ENCODE peak calls at places on chromosomes 2 and 18, in nine cellular contexts. S is GM23338, H is Panc1, P is NCI-H1048, T is mesenteric fat pad, I is frontal cortex, G is gastrocnemius medialis, Q is KBM-7, X is neural progenitor cell. M is an unnamed sample.

GRCh38 chr2:177553176-177553909 is 160.8 kb downstream of the AGPS start:
- DNase-seq in P (no peak), X (no peak), I (no peak), Q (no peak), G (no peak), S (peak; percentile 16), T (no peak), H (no peak), M (no peak)

GRCh38 chr2:240358080-240358479 is 77.4 kb upstream of the GPC1 start:
- DNase-seq in S (no peak), Q (no peak), H (no peak), T (no peak), I (no peak), G (peak; percentile 1), X (no peak), P (no peak), M (no peak)

GRCh38 chr2:174729797-174730529 is 34.3 kb downstream of the CHRNA1 start:
- DNase-seq in Q (no peak), G (no peak), P (no peak), I (no peak), T (no peak), X (peak; percentile 58), S (peak; percentile 74), H (no peak), M (no peak)

GRCh38 chr2:161090401-161090800 is 69.8 kb upstream of the TANK start:
- DNase-seq in I (no peak), H (no peak), X (no peak), T (no peak), S (no peak), Q (peak; percentile 26), G (no peak), P (no peak), M (no peak)

GRCh38 chr2:64972856-64973255 is 16.3 kb upstream of the SLC1A4 start:
- DNase-seq in I (no peak), S (no peak), Q (no peak), X (no peak), H (no peak), T (no peak), G (no peak), P (no peak), M (no peak)

GRCh38 chr2:28401-28975 is 17.8 kb downstream of the FAM110C start:
- DNase-seq in Q (no peak), G (no peak), S (no peak), X (no peak), H (no peak), I (no peak), P (no peak), T (no peak), M (no peak)

GRCh38 chr2:144015655-144016245 is 504.2 kb downstream of the ZEB2 start:
- DNase-seq in T (no peak), Q (no peak), I (no peak), P (no peak), X (no peak), S (no peak), H (no peak), G (no peak), M (no peak)

GRCh38 chr18:12014091-12014490 is 32.8 kb downstream of the IMPA2 start:
- DNase-seq in S (no peak), X (no peak), T (no peak), G (no peak), P (no peak), Q (no peak), I (no peak), H (no peak), M (no peak)

GRCh38 chr2:203326355-203326754 is 1.8 kb upstream of the ABI2 start:
- DNase-seq in I (no peak), G (no peak), X (no peak), T (no peak), S (no peak), Q (no peak), P (no peak), H (no peak), M (no peak)

GRCh38 chr2:46547223-46548102 is 68.1 kb downstream of the TMEM247 start:
- DNase-seq in H (no peak), I (no peak), S (no peak), G (peak; percentile 55), P (no peak), X (no peak), T (no peak), Q (peak; percentile 59), M (no peak)

GRCh38 chr2:144514731-144515424 is 5.0 kb downstream of the ZEB2 start:
- DNase-seq in X (no peak), S (peak; percentile 23), P (no peak), T (no peak), H (no peak), Q (peak; percentile 33), I (no peak), G (no peak), M (no peak)

M was measured in amygdala.